ENCODE peak calls at places on chromosomes 3 and 15, in six cellular contexts. I is stimulated activated CD8-positive, alpha-beta memory T cell treated with anti-CD3 and anti-CD28 coated beads, Interleukin-2, amount 100 ng/mL, for 48 hours; V is stimulated activated CD4-positive, alpha-beta T cell treated with anti-CD3 and anti-CD28 coated beads, Interleukin-12 subunit alpha, Interleukin-12 subunit beta, amount 100 ng/mL, for 48 hours; K is AG04450; S is NCI-H774; Z is anterior cingulate cortex. A is an unnamed sample.

GRCh38 chr3:9600597-9600996 is 47.0 kb upstream of the LHFPL4 start:
- DNase-seq in I (peak), V (no peak), K (no peak), S (peak), Z (no peak), A (peak)

GRCh38 chr3:124429129-124429815 is 301.0 kb upstream of the UMPS start:
- DNase-seq in I (no peak), V (no peak), K (no peak), S (no peak), Z (no peak), A (no peak)

GRCh38 chr3:43144811-43145490 is 39.1 kb upstream of the POMGNT2 start:
- DNase-seq in I (no peak), V (no peak), K (no peak), S (no peak), Z (no peak), A (no peak)

GRCh38 chr15:77144492-77145070 is 73.7 kb upstream of the TSPAN3 start:
- DNase-seq in I (no peak), V (no peak), K (peak), S (no peak), Z (no peak), A (no peak)

GRCh38 chr3:138944136-138944658 is 2.7 kb downstream of the FOXL2 start:
- DNase-seq in I (no peak), V (no peak), K (no peak), S (no peak), Z (no peak), A (no peak)

GRCh38 chr3:169283902-169284451 is 379.5 kb downstream of the MECOM start:
- DNase-seq in I (no peak), V (no peak), K (no peak), S (no peak), Z (no peak), A (no peak)

GRCh38 chr3:149662240-149662887 is 4.5 kb upstream of the WWTR1 start:
- DNase-seq in I (no peak), V (no peak), K (no peak), S (no peak), Z (no peak), A (no peak)

GRCh38 chr15:57327985-57328471 is 48.3 kb upstream of the CGNL1 start:
- DNase-seq in I (no peak), V (no peak), K (peak), S (no peak), Z (no peak), A (no peak)

GRCh38 chr15:38868326-38869114 is 303.9 kb upstream of the RASGRP1 start:
- DNase-seq in I (no peak), V (no peak), K (peak), S (no peak), Z (no peak), A (no peak)

GRCh38 chr3:129892486-129892856 is 1.0 kb downstream of the TMCC1 start:
- DNase-seq in I (no peak), V (no peak), K (no peak), S (no peak), Z (no peak), A (no peak)